ENCODE peak calls at places on chromosome 22, in six cellular contexts. H is CD14-positive monocyte, Q is BE2C, N is AG10803, T is GM13976, C is heart left ventricle. S is an unnamed sample.
A peak's percentile ranks its signal among the peaks of the same experiment; 100 is the strongest.

GRCh38 chr22:22768885-22769284 is 118.7 kb upstream of the IGLL5 start:
- DNase-seq in H (no peak), T (no peak), C (no peak), Q (no peak), N (no peak), S (no peak)

GRCh38 chr22:22450343-22450839 is 58.2 kb downstream of the ZNF280B start:
- DNase-seq in Q (no peak), T (peak; percentile 73), H (peak; percentile 66), C (peak; percentile 34), N (no peak), S (no peak)

GRCh38 chr22:42780070-42780540 is 59.4 kb upstream of the A4GALT start:
- DNase-seq in T (peak; percentile 76), H (no peak), C (no peak), Q (peak; percentile 71), N (peak; percentile 97), S (no peak)

GRCh38 chr22:33328789-33329296 is 270.7 kb upstream of the SYN3 start:
- DNase-seq in N (peak; percentile 24), C (no peak), H (no peak), T (no peak), Q (no peak), S (no peak)

GRCh38 chr22:50626314-50626855 is 1.6 kb downstream of the ARSA start:
- DNase-seq in C (no peak), T (no peak), H (no peak), N (no peak), Q (no peak), S (no peak)

GRCh38 chr22:37661160-37661924 is 2.8 kb downstream of the PDXP start:
- DNase-seq in C (no peak), Q (peak; percentile 73), N (peak; percentile 78), H (no peak), T (no peak), S (peak; percentile 72)

GRCh38 chr22:37448521-37449150 is 21.4 kb upstream of the ELFN2 start:
- DNase-seq in C (no peak), N (no peak), H (no peak), Q (no peak), T (no peak), S (no peak)

GRCh38 chr22:17921871-17922821 is 102.2 kb downstream of the MICAL3 start:
- DNase-seq in C (peak; percentile 74), H (no peak), T (no peak), N (no peak), Q (no peak), S (no peak)

GRCh38 chr22:17264321-17265052 is 45.3 kb upstream of the ADA2 start:
- DNase-seq in Q (peak; percentile 41), C (peak; percentile 53), N (peak; percentile 12), H (no peak), T (no peak), S (peak; percentile 74)

GRCh38 chr22:44752285-44753188 is at the start of gene ARHGAP8:
- DNase-seq in N (no peak), C (no peak), Q (no peak), T (no peak), H (no peak), S (no peak)

GRCh38 chr22:24950272-24950902 is 2.1 kb upstream of the KIAA1671 start:
- DNase-seq in C (no peak), H (no peak), Q (no peak), T (no peak), N (peak; percentile 62), S (no peak)

GRCh38 chr22:41021039-41021654 is 70.0 kb downstream of the RBX1 start:
- DNase-seq in N (no peak), C (no peak), T (no peak), H (no peak), Q (peak; percentile 18), S (peak; percentile 27)

GRCh38 chr22:38141574-38141973 is 31.1 kb upstream of the BAIAP2L2 start:
- DNase-seq in Q (no peak), T (peak; percentile 13), N (no peak), H (no peak), C (no peak), S (no peak)

GRCh38 chr22:41286639-41287091 is 678 bp upstream of the RANGAP1 start:
- DNase-seq in N (peak; percentile 29), Q (peak; percentile 32), C (no peak), T (no peak), H (peak; percentile 73), S (no peak)

GRCh38 chr22:25680949-25681348 is 61.0 kb upstream of the MYO18B start:
- DNase-seq in T (no peak), Q (no peak), N (no peak), H (no peak), C (no peak), S (no peak)

GRCh38 chr22:32323513-32324164 is 34.0 kb upstream of the RFPL3 start:
- DNase-seq in Q (no peak), C (no peak), T (no peak), H (no peak), N (no peak), S (no peak)

GRCh38 chr22:23270798-23271596 is 90.7 kb downstream of the BCR start:
- DNase-seq in C (no peak), T (no peak), N (no peak), Q (no peak), H (no peak), S (no peak)

GRCh38 chr22:26065847-26066246 is 103.4 kb upstream of the SEZ6L start:
- DNase-seq in H (no peak), N (no peak), T (no peak), C (no peak), Q (no peak), S (no peak)

GRCh38 chr22:42376721-42377177 is 55.5 kb downstream of the NFAM1 start:
- DNase-seq in Q (peak; percentile 90), H (no peak), C (peak; percentile 89), T (no peak), N (peak; percentile 92), S (peak; percentile 92)

GRCh38 chr22:50138036-50138435 is 32.5 kb upstream of the PANX2 start:
- DNase-seq in T (no peak), C (no peak), Q (no peak), H (no peak), N (no peak), S (no peak)

GRCh38 chr22:45475876-45476514 is 26.7 kb upstream of the FBLN1 start:
- DNase-seq in H (no peak), Q (no peak), C (no peak), T (no peak), N (peak; percentile 51), S (no peak)

GRCh38 chr22:47041201-47042115 is 279.0 kb downstream of the TBC1D22A start:
- DNase-seq in C (no peak), H (no peak), N (no peak), T (no peak), Q (no peak), S (peak; percentile 6)
- TF ChIP-seq CTCF in C (no peak), H (no peak), N (no peak), T (no peak), Q (no peak), S (no peak)

DNA sequence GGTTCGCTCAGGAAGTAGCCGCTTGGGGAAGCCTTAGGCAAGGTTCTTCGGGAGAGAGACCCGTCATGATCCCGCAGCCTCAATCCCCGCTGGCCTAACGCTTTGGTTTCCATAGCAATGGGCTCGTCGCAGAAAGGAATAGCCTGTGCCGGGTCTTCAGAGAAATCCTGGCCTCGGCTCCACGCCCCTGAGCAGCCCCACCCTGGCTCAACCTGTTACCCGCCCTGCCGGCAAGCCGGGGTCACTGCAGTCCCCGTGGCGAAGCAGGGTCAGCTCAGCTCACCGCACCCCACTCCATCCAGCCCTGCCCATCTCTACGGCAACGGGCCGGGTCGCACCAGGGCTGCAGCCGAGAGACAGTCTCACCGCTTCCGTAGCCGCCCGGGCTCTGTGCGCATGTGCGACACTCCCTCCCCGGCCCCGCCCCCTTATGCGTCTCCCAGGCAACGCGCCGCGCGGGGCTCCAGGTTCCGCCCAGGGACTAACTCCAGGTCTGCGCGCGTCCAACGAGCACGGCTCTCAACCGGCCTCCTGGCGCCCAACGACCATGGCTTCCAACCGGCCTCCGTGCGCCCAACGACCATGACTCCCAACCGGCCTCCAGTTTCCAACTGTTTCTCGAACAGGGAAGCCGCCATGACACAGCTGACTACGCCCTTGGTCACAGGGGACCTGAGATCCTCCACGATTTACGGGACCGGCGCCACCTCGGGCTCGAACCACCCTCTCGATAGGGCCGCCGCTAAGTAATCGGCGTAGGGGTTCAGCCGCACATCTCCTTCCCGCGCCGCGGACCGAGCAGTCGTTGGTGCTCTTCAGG is at the start of gene DUSP18:
- DNase-seq in N (peak; percentile 82), H (peak; percentile 94), T (peak; percentile 99), C (peak; percentile 95), Q (peak; percentile 97), S (peak; percentile 98)
- TF ChIP-seq CTCF in N (peak; percentile 38), H (peak; percentile 65), T (peak; percentile 3), C (peak; percentile 53), Q (peak; percentile 34), S (peak; percentile 73)

DNA sequence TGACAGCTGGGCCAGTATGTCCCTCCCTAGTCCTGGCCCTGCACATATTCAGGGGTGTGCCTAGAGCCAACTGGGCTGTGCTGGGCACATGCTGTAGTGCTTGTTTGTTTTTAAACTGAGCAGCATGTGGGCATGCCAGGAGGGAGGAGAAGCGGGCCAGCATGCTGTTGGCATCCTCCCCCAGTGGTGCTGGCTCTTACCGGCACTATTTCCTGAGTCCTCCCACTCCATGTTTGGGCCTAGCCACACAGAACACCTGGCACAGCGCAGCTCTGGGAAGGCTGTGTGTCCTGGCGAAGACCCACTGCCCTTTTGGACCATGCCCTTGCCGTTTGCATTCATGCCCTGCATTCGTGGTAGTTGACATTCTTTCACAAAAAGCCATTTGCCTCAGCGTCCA is 13.4 kb downstream of the DGCR8 start:
- DNase-seq in T (no peak), C (peak; percentile 89), H (no peak), N (no peak), Q (no peak), S (no peak)
- TF ChIP-seq CTCF in T (no peak), C (no peak), H (no peak), N (no peak), Q (no peak), S (no peak)

GRCh38 chr22:39530692-39531331 is 1.7 kb downstream of the RPS19BP1 start:
- DNase-seq in C (no peak), H (no peak), T (no peak), Q (peak; percentile 67), N (peak; percentile 44), S (no peak)
- TF ChIP-seq CTCF in C (peak; percentile 10), H (peak; percentile 41), T (no peak), Q (peak; percentile 52), N (peak; percentile 44), S (peak; percentile 21)

S was measured in glutamatergic neuron.